ENCODE peak calls at places on chromosomes 6 and 20, in nine cellular contexts. X is neural progenitor cell, R is cardiac muscle cell, J is tibial artery, L is K562, F is PC-9, G is endothelial cell of umbilical vein, P is SK-N-SH, C is sigmoid colon. U is an unnamed sample. For H3K9me3, the result is how much of the 10 kb centered on the place peaks cover.

GRCh38 chr20:62666736-62667529 is 24.6 kb downstream of the SLCO4A1 start:
- DNase-seq in X (no peak), R (peak), J (peak), L (no peak), F (peak), G (peak), P (no peak), C (no peak), U (no peak)

GRCh38 chr6:73461537-73462350 is at the start of gene MTO1:
- DNase-seq in X (peak), R (peak), J (peak), L (peak), F (peak), G (peak), P (peak), C (peak), U (peak)

GRCh38 chr20:51710503-51710902 is 57.7 kb downstream of the ATP9A start:
- DNase-seq in X (no peak), R (no peak), J (no peak), L (no peak), F (no peak), G (no peak), P (no peak), C (no peak), U (no peak)

GRCh38 chr20:48983423-48984400 is 62.2 kb downstream of the ARFGEF2 start:
- DNase-seq in X (no peak), R (peak), J (no peak), L (no peak), F (peak), G (peak), P (peak), C (no peak), U (peak)

GRCh38 chr20:31543966-31544598 is 29.8 kb downstream of the HM13 start:
- DNase-seq in X (no peak), R (peak), J (no peak), L (no peak), F (peak), G (peak), P (peak), C (no peak), U (peak)

GRCh38 chr6:31246051-31246495 is 25.8 kb downstream of the HLA-C start:
- DNase-seq in X (no peak), R (peak), J (no peak), L (no peak), F (peak), G (peak), P (no peak), C (no peak), U (peak)

GRCh38 chr6:67412035-67412434 is 1223.0 kb upstream of the ADGRB3 start:
- DNase-seq in X (no peak), R (no peak), J (no peak), L (no peak), F (no peak), G (no peak), P (no peak), C (no peak), U (no peak)

GRCh38 chr6:41288025-41288777 is 1.7 kb upstream of the TREM1 start:
- DNase-seq in X (no peak), R (peak), J (no peak), L (no peak), F (no peak), G (no peak), P (no peak), C (no peak), U (no peak)

GRCh38 chr20:51426879-51427624 is 115.5 kb downstream of the NFATC2 start:
- DNase-seq in X (no peak), R (no peak), J (no peak), L (no peak), F (no peak), G (no peak), P (no peak), C (no peak), U (no peak)

DNA sequence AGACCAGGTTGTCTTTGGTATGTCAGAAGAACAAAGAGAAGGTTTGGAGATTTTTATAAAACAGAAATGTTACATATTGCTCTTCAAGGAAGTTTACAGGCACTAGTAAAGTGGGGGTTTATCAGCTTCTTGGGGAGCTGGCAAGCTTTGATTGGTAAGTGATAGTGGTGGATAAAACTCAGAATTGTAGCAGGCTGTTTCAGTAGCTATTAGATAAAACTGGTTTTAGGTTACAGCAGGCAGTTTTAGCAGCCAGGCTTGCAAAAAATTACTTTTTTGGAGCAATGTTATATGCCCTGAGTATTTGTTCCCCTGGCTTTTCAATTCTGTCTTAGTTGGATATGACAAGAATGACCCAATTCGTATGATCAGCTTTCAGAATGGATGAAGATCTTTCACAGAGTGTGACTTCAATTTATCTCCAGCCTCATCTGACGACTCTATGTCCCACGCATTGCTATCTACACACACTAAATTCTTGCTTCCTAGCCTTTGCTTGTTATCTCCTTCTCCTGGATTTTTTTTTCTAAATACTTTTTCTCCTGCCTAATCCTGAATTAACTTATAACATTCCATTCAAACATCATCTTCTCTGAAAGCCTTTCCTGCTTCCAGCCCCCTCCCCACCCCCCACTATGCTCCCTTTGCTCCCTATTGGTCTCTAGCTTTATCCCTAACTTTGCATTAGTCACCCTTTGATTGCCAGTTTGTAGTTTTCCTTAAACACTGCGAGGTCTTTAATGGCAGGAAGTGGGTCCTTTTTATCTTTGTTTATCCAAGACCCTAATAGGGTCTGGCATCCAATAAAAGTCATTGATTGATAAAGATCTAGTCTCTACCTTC is 1.0 kb upstream of the TOMM34 start:
- DNase-seq in X (no peak), R (peak), J (no peak), L (no peak), F (no peak), G (no peak), P (no peak), C (no peak), U (no peak)
- H3K9me3 ChIP-seq in X (under half), R (under half), J (under half), L (under half), F (under half), G (under half), P (under half), C (under half), U (under half)

GRCh38 chr20:25251558-25251957 is 3.7 kb downstream of the PYGB start:
- DNase-seq in X (peak), R (no peak), J (no peak), L (no peak), F (no peak), G (no peak), P (peak), C (no peak), U (no peak)
- H3K4me3 ChIP-seq in X (peak), R (no peak), J (no peak), L (no peak), F (peak), G (no peak), P (no peak), C (no peak), U (no peak)

DNA sequence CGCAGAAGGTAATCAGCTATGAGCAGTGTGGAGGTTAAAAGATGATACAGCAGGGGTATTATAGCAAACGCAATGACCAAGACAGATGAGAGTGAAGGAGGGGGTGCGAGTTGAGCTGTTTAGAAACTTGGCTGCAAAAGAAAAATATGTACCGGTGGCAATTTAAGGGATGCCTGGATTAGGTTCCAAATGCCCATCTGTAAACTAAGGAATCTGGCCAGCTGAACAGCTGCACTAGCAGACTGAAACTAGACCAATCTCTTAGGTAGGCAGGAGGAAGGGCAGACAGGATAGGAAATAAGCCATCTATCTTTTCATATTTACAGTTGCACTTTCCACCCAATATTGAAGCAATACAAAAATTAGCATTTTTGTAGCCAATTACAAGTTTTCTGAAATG is 407.6 kb downstream of the HTR1B start:
- DNase-seq in X (no peak), R (no peak), J (no peak), L (no peak), F (no peak), G (no peak), P (no peak), C (no peak), U (no peak)
- H3K9me3 ChIP-seq in X (under half), R (under half), J (under half), L (under half), F (under half), G (under half), P (under half), C (under half), U (under half)

GRCh38 chr6:26183581-26184408 is 96.6 kb downstream of the HFE start:
- DNase-seq in X (peak), R (peak), J (peak), L (no peak), F (peak), G (peak), P (peak), C (peak), U (peak)

GRCh38 chr6:26185802-26186201 is 98.6 kb downstream of the HFE start:
- DNase-seq in X (no peak), R (no peak), J (no peak), L (no peak), F (no peak), G (no peak), P (no peak), C (no peak), U (no peak)

GRCh38 chr6:26185004-26185403 is 97.8 kb downstream of the HFE start:
- DNase-seq in X (no peak), R (no peak), J (no peak), L (no peak), F (no peak), G (no peak), P (no peak), C (no peak), U (no peak)

GRCh38 chr6:26184492-26184891 is 97.3 kb downstream of the HFE start:
- DNase-seq in X (no peak), R (no peak), J (no peak), L (no peak), F (no peak), G (no peak), P (no peak), C (no peak), U (no peak)

GRCh38 chr6:26183237-26183580 is 96.0 kb downstream of the HFE start:
- DNase-seq in X (no peak), R (no peak), J (no peak), L (no peak), F (no peak), G (no peak), P (no peak), C (no peak), U (no peak)
- H3K4me3 ChIP-seq in X (peak), R (peak), J (peak), L (no peak), F (peak), G (peak), P (peak), C (peak), U (peak)

DNA sequence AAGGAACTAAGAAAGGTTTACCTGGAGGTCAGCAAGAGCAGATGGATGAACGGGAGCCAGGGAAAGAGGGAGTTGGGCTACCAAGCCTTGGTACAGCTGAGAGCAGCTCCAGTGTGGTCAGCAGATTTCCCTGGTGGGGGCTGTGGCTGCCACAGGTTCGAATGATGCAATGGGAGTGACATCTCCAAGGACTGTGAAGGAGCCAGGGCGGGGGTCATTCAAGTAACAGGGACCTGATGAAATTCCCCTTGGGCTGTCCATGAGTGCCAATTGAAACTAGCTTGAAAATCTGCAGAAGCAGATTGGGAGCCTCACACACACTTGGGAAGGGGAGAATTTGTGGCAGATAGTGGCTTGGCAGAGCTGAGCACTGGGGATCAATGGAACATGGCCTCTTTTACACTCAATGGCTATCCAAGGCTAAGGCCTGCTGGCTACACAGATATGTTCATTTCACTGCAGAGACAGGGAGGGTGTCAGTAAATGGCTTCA is 247.0 kb upstream of the ECI2 start:
- DNase-seq in X (no peak), R (no peak), J (no peak), L (no peak), F (no peak), G (no peak), P (no peak), C (no peak), U (no peak)
- H3K9me3 ChIP-seq in X (under half), R (under half), J (under half), L (under half), F (under half), G (under half), P (under half), C (under half), U (under half)